ENCODE peak calls at places on chromosomes 4 and X, in ten cellular contexts. One of them, this sample, is unnamed.

GRCh38 chr4:48742412-48742811 is 37.7 kb downstream of the FRYL start:
- DNase-seq in GM23248: peak
- DNase-seq in NCI-H524: no peak
- DNase-seq in T-helper 1 cell: no peak
- DNase-seq in T-helper 17 cell: no peak
- DNase-seq in CD4-positive, alpha-beta T cell: no peak
- DNase-seq in Kasumi-1: no peak
- DNase-seq in renal cortical epithelial cell: peak
- DNase-seq in heart right ventricle: no peak
- DNase-seq in HT1080: no peak
- DNase-seq in this sample: no peak

GRCh38 chr4:136471051-136471450 is 1061.2 kb downstream of the PCDH18 start:
- DNase-seq in heart right ventricle: no peak
- DNase-seq in CD4-positive, alpha-beta T cell: no peak
- DNase-seq in GM23248: no peak
- DNase-seq in HT1080: no peak
- DNase-seq in Kasumi-1: no peak
- DNase-seq in NCI-H524: no peak
- DNase-seq in T-helper 17 cell: no peak
- DNase-seq in T-helper 1 cell: no peak
- DNase-seq in renal cortical epithelial cell: no peak
- DNase-seq in this sample: no peak

GRCh38 chr4:134567461-134567860 is 365.9 kb upstream of the PABPC4L start:
- DNase-seq in GM23248: no peak
- DNase-seq in T-helper 17 cell: no peak
- DNase-seq in NCI-H524: no peak
- DNase-seq in T-helper 1 cell: no peak
- DNase-seq in renal cortical epithelial cell: no peak
- DNase-seq in heart right ventricle: no peak
- DNase-seq in Kasumi-1: no peak
- DNase-seq in CD4-positive, alpha-beta T cell: no peak
- DNase-seq in HT1080: no peak
- DNase-seq in this sample: no peak

GRCh38 chr4:140195806-140196205 is 41.8 kb upstream of the MAML3 start:
- DNase-seq in Kasumi-1: no peak
- DNase-seq in T-helper 17 cell: no peak
- DNase-seq in T-helper 1 cell: no peak
- DNase-seq in HT1080: peak
- DNase-seq in GM23248: no peak
- DNase-seq in NCI-H524: no peak
- DNase-seq in CD4-positive, alpha-beta T cell: no peak
- DNase-seq in heart right ventricle: no peak
- DNase-seq in renal cortical epithelial cell: no peak
- DNase-seq in this sample: no peak

GRCh38 chr4:175614880-175615279 is 197.2 kb downstream of the GPM6A start:
- DNase-seq in CD4-positive, alpha-beta T cell: no peak
- DNase-seq in heart right ventricle: no peak
- DNase-seq in NCI-H524: no peak
- DNase-seq in GM23248: no peak
- DNase-seq in T-helper 1 cell: no peak
- DNase-seq in HT1080: no peak
- DNase-seq in T-helper 17 cell: no peak
- DNase-seq in Kasumi-1: no peak
- DNase-seq in renal cortical epithelial cell: no peak
- DNase-seq in this sample: no peak

GRCh38 chr4:23904639-23905061 is 14.8 kb upstream of the PPARGC1A start:
- DNase-seq in renal cortical epithelial cell: no peak
- DNase-seq in CD4-positive, alpha-beta T cell: no peak
- DNase-seq in T-helper 17 cell: no peak
- DNase-seq in T-helper 1 cell: no peak
- DNase-seq in HT1080: no peak
- DNase-seq in GM23248: no peak
- DNase-seq in heart right ventricle: no peak
- DNase-seq in Kasumi-1: no peak
- DNase-seq in NCI-H524: peak
- DNase-seq in this sample: no peak

GRCh38 chr4:188387134-188387791 is 248.0 kb downstream of the TRIML1 start:
- DNase-seq in GM23248: no peak
- DNase-seq in CD4-positive, alpha-beta T cell: no peak
- DNase-seq in T-helper 1 cell: no peak
- DNase-seq in Kasumi-1: no peak
- DNase-seq in HT1080: peak
- DNase-seq in renal cortical epithelial cell: peak
- DNase-seq in NCI-H524: no peak
- DNase-seq in T-helper 17 cell: no peak
- DNase-seq in heart right ventricle: no peak
- DNase-seq in this sample: no peak

GRCh38 chr4:41792166-41792565 is 43.6 kb upstream of the PHOX2B start:
- DNase-seq in T-helper 17 cell: no peak
- DNase-seq in heart right ventricle: no peak
- DNase-seq in NCI-H524: no peak
- DNase-seq in GM23248: no peak
- DNase-seq in Kasumi-1: no peak
- DNase-seq in T-helper 1 cell: no peak
- DNase-seq in CD4-positive, alpha-beta T cell: no peak
- DNase-seq in HT1080: peak
- DNase-seq in renal cortical epithelial cell: no peak
- DNase-seq in this sample: no peak

GRCh38 chrX:1391370-1391706 is 575 bp downstream of the SLC25A6 start:
- DNase-seq in CD4-positive, alpha-beta T cell: no peak
- DNase-seq in GM23248: no peak
- DNase-seq in NCI-H524: no peak
- DNase-seq in T-helper 17 cell: no peak
- DNase-seq in HT1080: no peak
- DNase-seq in Kasumi-1: no peak
- DNase-seq in heart right ventricle: peak
- DNase-seq in T-helper 1 cell: no peak
- DNase-seq in renal cortical epithelial cell: no peak
- DNase-seq in this sample: no peak

GRCh38 chrX:84216406-84216805 is 28.4 kb upstream of the RPS6KA6 start:
- DNase-seq in renal cortical epithelial cell: no peak
- DNase-seq in heart right ventricle: no peak
- DNase-seq in T-helper 1 cell: no peak
- DNase-seq in NCI-H524: no peak
- DNase-seq in CD4-positive, alpha-beta T cell: no peak
- DNase-seq in GM23248: no peak
- DNase-seq in HT1080: no peak
- DNase-seq in T-helper 17 cell: no peak
- DNase-seq in Kasumi-1: no peak
- DNase-seq in this sample: no peak

GRCh38 chr4:8144359-8144758 is 14.3 kb downstream of the ABLIM2 start:
- DNase-seq in CD4-positive, alpha-beta T cell: no peak
- DNase-seq in HT1080: no peak
- DNase-seq in T-helper 17 cell: no peak
- DNase-seq in T-helper 1 cell: no peak
- DNase-seq in NCI-H524: no peak
- DNase-seq in renal cortical epithelial cell: no peak
- DNase-seq in heart right ventricle: no peak
- DNase-seq in GM23248: peak
- DNase-seq in Kasumi-1: no peak
- DNase-seq in this sample: no peak

GRCh38 chrX:19602866-19603620 is 87.7 kb upstream of the MAP3K15 start:
- DNase-seq in Kasumi-1: no peak
- DNase-seq in heart right ventricle: no peak
- DNase-seq in renal cortical epithelial cell: peak
- DNase-seq in NCI-H524: no peak
- DNase-seq in T-helper 1 cell: no peak
- DNase-seq in GM23248: peak
- DNase-seq in T-helper 17 cell: no peak
- DNase-seq in CD4-positive, alpha-beta T cell: no peak
- DNase-seq in HT1080: peak
- DNase-seq in this sample: no peak

GRCh38 chr4:88177981-88178632 is 19.7 kb upstream of the ABCG2 start:
- DNase-seq in heart right ventricle: no peak
- DNase-seq in renal cortical epithelial cell: peak
- DNase-seq in T-helper 1 cell: no peak
- DNase-seq in CD4-positive, alpha-beta T cell: no peak
- DNase-seq in GM23248: peak
- DNase-seq in HT1080: peak
- DNase-seq in NCI-H524: no peak
- DNase-seq in Kasumi-1: peak
- DNase-seq in T-helper 17 cell: no peak
- DNase-seq in this sample: no peak

GRCh38 chr4:2837110-2837903 is 6.3 kb upstream of the ADD1 start:
- DNase-seq in GM23248: no peak
- DNase-seq in T-helper 1 cell: no peak
- DNase-seq in Kasumi-1: no peak
- DNase-seq in T-helper 17 cell: no peak
- DNase-seq in heart right ventricle: peak
- DNase-seq in HT1080: no peak
- DNase-seq in NCI-H524: no peak
- DNase-seq in CD4-positive, alpha-beta T cell: no peak
- DNase-seq in renal cortical epithelial cell: no peak
- DNase-seq in this sample: no peak

GRCh38 chr4:38889143-38889542 is 21.5 kb downstream of the FAM114A1 start:
- DNase-seq in HT1080: peak
- DNase-seq in NCI-H524: no peak
- DNase-seq in heart right ventricle: no peak
- DNase-seq in renal cortical epithelial cell: peak
- DNase-seq in T-helper 1 cell: no peak
- DNase-seq in T-helper 17 cell: no peak
- DNase-seq in GM23248: peak
- DNase-seq in Kasumi-1: no peak
- DNase-seq in CD4-positive, alpha-beta T cell: no peak
- DNase-seq in this sample: no peak

GRCh38 chrX:47063179-47063578 is 15.1 kb upstream of the RGN start:
- DNase-seq in renal cortical epithelial cell: no peak
- DNase-seq in GM23248: no peak
- DNase-seq in NCI-H524: no peak
- DNase-seq in T-helper 1 cell: no peak
- DNase-seq in HT1080: no peak
- DNase-seq in Kasumi-1: no peak
- DNase-seq in T-helper 17 cell: no peak
- DNase-seq in CD4-positive, alpha-beta T cell: no peak
- DNase-seq in heart right ventricle: no peak
- DNase-seq in this sample: no peak

GRCh38 chr4:83075271-83075670 is 39.3 kb downstream of the PLAC8 start:
- DNase-seq in T-helper 17 cell: no peak
- DNase-seq in GM23248: peak
- DNase-seq in CD4-positive, alpha-beta T cell: no peak
- DNase-seq in renal cortical epithelial cell: peak
- DNase-seq in NCI-H524: no peak
- DNase-seq in T-helper 1 cell: no peak
- DNase-seq in HT1080: no peak
- DNase-seq in heart right ventricle: no peak
- DNase-seq in Kasumi-1: no peak
- DNase-seq in this sample: no peak

GRCh38 chr4:67725981-67726380 is 25.0 kb upstream of the UBA6 start:
- DNase-seq in HT1080: peak
- DNase-seq in renal cortical epithelial cell: no peak
- DNase-seq in NCI-H524: no peak
- DNase-seq in GM23248: peak
- DNase-seq in T-helper 17 cell: no peak
- DNase-seq in CD4-positive, alpha-beta T cell: no peak
- DNase-seq in Kasumi-1: no peak
- DNase-seq in heart right ventricle: no peak
- DNase-seq in T-helper 1 cell: no peak
- DNase-seq in this sample: no peak

GRCh38 chrX:28697732-28698131 is 110.5 kb downstream of the IL1RAPL1 start:
- DNase-seq in CD4-positive, alpha-beta T cell: no peak
- DNase-seq in T-helper 17 cell: no peak
- DNase-seq in GM23248: no peak
- DNase-seq in heart right ventricle: no peak
- DNase-seq in NCI-H524: no peak
- DNase-seq in renal cortical epithelial cell: no peak
- DNase-seq in HT1080: no peak
- DNase-seq in Kasumi-1: no peak
- DNase-seq in T-helper 1 cell: no peak
- DNase-seq in this sample: no peak

GRCh38 chr4:1721666-1722550 is 587 bp downstream of the TACC3 start:
- DNase-seq in GM23248: peak
- DNase-seq in T-helper 1 cell: no peak
- DNase-seq in T-helper 17 cell: no peak
- DNase-seq in CD4-positive, alpha-beta T cell: no peak
- DNase-seq in renal cortical epithelial cell: no peak
- DNase-seq in Kasumi-1: peak
- DNase-seq in heart right ventricle: peak
- DNase-seq in NCI-H524: no peak
- DNase-seq in HT1080: no peak
- DNase-seq in this sample: no peak

GRCh38 chrX:68692651-68693050 is 45.2 kb downstream of the STARD8 start:
- DNase-seq in NCI-H524: no peak
- DNase-seq in T-helper 1 cell: no peak
- DNase-seq in T-helper 17 cell: no peak
- DNase-seq in CD4-positive, alpha-beta T cell: no peak
- DNase-seq in renal cortical epithelial cell: peak
- DNase-seq in HT1080: peak
- DNase-seq in GM23248: peak
- DNase-seq in Kasumi-1: no peak
- DNase-seq in heart right ventricle: no peak
- DNase-seq in this sample: no peak

GRCh38 chrX:40871385-40872082 is 136.2 kb upstream of the MED14 start:
- DNase-seq in renal cortical epithelial cell: peak
- DNase-seq in GM23248: peak
- DNase-seq in heart right ventricle: no peak
- DNase-seq in NCI-H524: no peak
- DNase-seq in HT1080: peak
- DNase-seq in T-helper 1 cell: no peak
- DNase-seq in Kasumi-1: no peak
- DNase-seq in CD4-positive, alpha-beta T cell: no peak
- DNase-seq in T-helper 17 cell: no peak
- DNase-seq in this sample: no peak

GRCh38 chrX:29652484-29652883 is 562.9 kb upstream of the MAGEB2 start:
- DNase-seq in Kasumi-1: no peak
- DNase-seq in T-helper 17 cell: no peak
- DNase-seq in T-helper 1 cell: no peak
- DNase-seq in CD4-positive, alpha-beta T cell: no peak
- DNase-seq in HT1080: peak
- DNase-seq in GM23248: peak
- DNase-seq in renal cortical epithelial cell: peak
- DNase-seq in NCI-H524: no peak
- DNase-seq in heart right ventricle: no peak
- DNase-seq in this sample: no peak

GRCh38 chr4:80387390-80388283 is 52.1 kb downstream of the CFAP299 start:
- DNase-seq in GM23248: no peak
- DNase-seq in renal cortical epithelial cell: no peak
- DNase-seq in HT1080: no peak
- DNase-seq in T-helper 17 cell: no peak
- DNase-seq in heart right ventricle: no peak
- DNase-seq in NCI-H524: no peak
- DNase-seq in CD4-positive, alpha-beta T cell: no peak
- DNase-seq in T-helper 1 cell: no peak
- DNase-seq in Kasumi-1: no peak
- DNase-seq in this sample: no peak

GRCh38 chr4:173403051-173403450 is 4.1 kb upstream of the SCRG1 start:
- DNase-seq in HT1080: peak
- DNase-seq in T-helper 17 cell: no peak
- DNase-seq in NCI-H524: no peak
- DNase-seq in T-helper 1 cell: no peak
- DNase-seq in Kasumi-1: no peak
- DNase-seq in heart right ventricle: no peak
- DNase-seq in CD4-positive, alpha-beta T cell: no peak
- DNase-seq in renal cortical epithelial cell: no peak
- DNase-seq in GM23248: peak
- DNase-seq in this sample: no peak

GRCh38 chr4:73170518-73171198 is 87.9 kb downstream of the ANKRD17 start:
- DNase-seq in T-helper 17 cell: no peak
- DNase-seq in HT1080: no peak
- DNase-seq in renal cortical epithelial cell: peak
- DNase-seq in NCI-H524: no peak
- DNase-seq in heart right ventricle: no peak
- DNase-seq in GM23248: no peak
- DNase-seq in T-helper 1 cell: no peak
- DNase-seq in CD4-positive, alpha-beta T cell: no peak
- DNase-seq in Kasumi-1: no peak
- DNase-seq in this sample: no peak

GRCh38 chr4:174592985-174593335 is 70.7 kb upstream of the HPGD start:
- DNase-seq in T-helper 1 cell: no peak
- DNase-seq in heart right ventricle: no peak
- DNase-seq in GM23248: peak
- DNase-seq in renal cortical epithelial cell: peak
- DNase-seq in Kasumi-1: peak
- DNase-seq in T-helper 17 cell: no peak
- DNase-seq in NCI-H524: no peak
- DNase-seq in CD4-positive, alpha-beta T cell: no peak
- DNase-seq in HT1080: peak
- DNase-seq in this sample: no peak

GRCh38 chr4:171880136-171880535 is 66.9 kb downstream of the GALNTL6 start:
- DNase-seq in heart right ventricle: no peak
- DNase-seq in Kasumi-1: no peak
- DNase-seq in GM23248: peak
- DNase-seq in T-helper 17 cell: no peak
- DNase-seq in HT1080: peak
- DNase-seq in T-helper 1 cell: no peak
- DNase-seq in renal cortical epithelial cell: peak
- DNase-seq in CD4-positive, alpha-beta T cell: no peak
- DNase-seq in NCI-H524: no peak
- DNase-seq in this sample: no peak